ENCODE peak calls at places on chromosome X, in five cellular contexts. Y is lower leg skin, W is keratinocyte, U is AG10803, O is PC-9. I is an unnamed sample.

GRCh38 chrX:151801980-151802379 is 67.4 kb downstream of the CNGA2 start:
- DNase-seq in U (no peak), W (no peak), Y (no peak), O (peak; percentile 17), I (no peak)

GRCh38 chrX:123432362-123433150 is 248.5 kb downstream of the GRIA3 start:
- DNase-seq in Y (no peak), O (no peak), W (no peak), U (no peak), I (no peak)

GRCh38 chrX:131831185-131831520 is 191.9 kb upstream of the STK26 start:
- DNase-seq in U (no peak), W (no peak), Y (no peak), O (no peak), I (no peak)

GRCh38 chrX:12975999-12976558 is 1.2 kb downstream of the TMSB4X start:
- DNase-seq in U (peak; percentile 60), Y (no peak), O (peak; percentile 49), W (no peak), I (no peak)

GRCh38 chrX:134933911-134934310 is 56.9 kb upstream of the SMIM10 start:
- DNase-seq in O (no peak), U (no peak), W (no peak), Y (no peak), I (no peak)

GRCh38 chrX:49988128-49988527 is 65.7 kb downstream of the CLCN5 start:
- DNase-seq in Y (no peak), U (no peak), O (no peak), W (no peak), I (no peak)

GRCh38 chrX:71378752-71379151 is 12.6 kb downstream of the TAF1 start:
- DNase-seq in Y (no peak), U (no peak), O (no peak), W (no peak), I (no peak)

GRCh38 chrX:1529328-1529727 is 7.7 kb downstream of the P2RY8 start:
- DNase-seq in Y (no peak), U (no peak), O (no peak), W (no peak), I (no peak)

GRCh38 chrX:11380187-11380586 is 87.0 kb downstream of the AMELX start:
- DNase-seq in W (no peak), O (no peak), Y (peak; percentile 24), U (peak; percentile 36), I (no peak)

GRCh38 chrX:153722704-153723350 is 1.4 kb downstream of the BCAP31 start:
- DNase-seq in Y (no peak), U (no peak), W (no peak), O (peak; percentile 73), I (no peak)
- H3K4me3 ChIP-seq in Y (no peak overlapping the region), U (peak overlapping the region; percentile 69), W (peak overlapping the region; percentile 63), O (peak overlapping the region; percentile 85), I (peak overlapping the region; percentile 80)

DNA sequence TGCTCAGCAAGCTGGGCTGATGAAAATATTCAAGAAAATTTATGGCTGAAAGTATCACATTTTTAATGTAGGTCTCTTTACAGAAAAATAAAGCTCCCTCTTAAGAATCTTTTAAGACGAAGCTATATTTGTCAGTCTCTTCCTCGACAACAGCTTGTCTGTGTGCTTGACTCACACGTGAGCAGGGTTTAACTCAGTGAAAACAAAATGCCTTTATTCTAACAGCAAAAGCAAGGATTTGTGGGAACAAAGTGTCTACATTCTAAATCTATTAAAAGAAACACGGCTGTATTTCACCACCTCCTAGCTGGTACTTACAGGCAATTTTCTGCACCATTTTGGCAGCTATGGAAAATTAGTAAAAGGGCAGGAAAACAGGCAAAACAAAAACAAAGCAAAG is 75.5 kb downstream of the NYX start:
- DNase-seq in O (no peak), Y (no peak), U (no peak), W (no peak), I (no peak)
- H3K4me3 ChIP-seq in O (no peak overlapping the region), Y (no peak overlapping the region), U (no peak overlapping the region), W (no peak overlapping the region), I (no peak overlapping the region)

DNA sequence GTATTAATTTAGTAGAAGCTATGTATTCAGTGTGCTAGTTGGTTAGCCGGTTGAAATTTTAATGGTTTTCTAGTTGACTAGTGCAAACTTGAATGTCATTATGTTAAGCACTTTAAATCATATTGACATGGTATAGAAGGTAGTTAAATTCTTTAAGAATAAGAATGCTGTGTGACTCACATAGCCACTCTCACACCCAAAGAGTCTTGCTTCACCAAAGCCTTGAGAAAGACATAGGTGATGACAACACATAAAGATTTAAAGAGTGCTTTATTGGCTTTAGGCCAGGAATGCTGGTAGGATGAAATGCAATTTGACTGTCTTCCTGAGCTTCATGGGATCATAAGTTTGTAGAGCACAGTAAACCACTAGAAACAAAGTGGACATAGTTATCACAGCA is 85.3 kb downstream of the DCAF8L2 start:
- DNase-seq in W (peak; percentile 68), O (no peak), U (peak; percentile 4), Y (no peak), I (no peak)
- H3K4me3 ChIP-seq in W (no peak overlapping the region), O (no peak overlapping the region), U (no peak overlapping the region), Y (no peak overlapping the region), I (no peak overlapping the region)

DNA sequence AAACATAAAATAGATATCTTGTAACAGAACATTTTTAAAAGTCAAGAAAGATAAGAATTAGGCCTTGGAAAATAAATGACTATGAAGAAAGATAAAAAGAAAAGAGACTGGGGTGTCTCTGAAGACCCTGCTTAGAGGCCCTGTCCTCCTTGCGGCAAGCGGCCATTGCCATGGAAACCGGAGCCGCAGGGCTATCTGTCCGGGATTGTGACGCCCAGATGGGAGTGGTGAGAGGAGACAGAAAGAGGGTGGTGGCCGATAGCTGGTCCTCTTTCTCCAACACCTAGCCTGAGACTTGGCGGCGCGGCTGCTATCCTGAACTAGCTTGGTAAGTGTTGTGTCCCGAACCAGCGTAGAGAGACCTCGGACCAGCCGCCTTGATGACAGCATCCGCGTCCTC is at the start of gene DUSP21:
- DNase-seq in Y (no peak), W (no peak), O (no peak), U (no peak), I (no peak)
- H3K4me3 ChIP-seq in Y (no peak within 1 kb of the TSS), W (no peak within 1 kb of the TSS), O (no peak within 1 kb of the TSS), U (no peak within 1 kb of the TSS), I (no peak within 1 kb of the TSS)

GRCh38 chrX:24243692-24244091 is 70.2 kb downstream of the SUPT20HL2 start:
- DNase-seq in W (no peak), Y (no peak), O (no peak), U (peak; percentile 58), I (no peak)
- H3K4me3 ChIP-seq in W (no peak overlapping the region), Y (no peak overlapping the region), O (no peak overlapping the region), U (no peak overlapping the region), I (no peak overlapping the region)

GRCh38 chrX:32530802-32531403 is 680.4 kb downstream of the DMD start:
- DNase-seq in W (no peak), O (peak; percentile 0), Y (no peak), U (peak; percentile 14), I (no peak)
- H3K4me3 ChIP-seq in W (no peak overlapping the region), O (no peak overlapping the region), Y (no peak overlapping the region), U (no peak overlapping the region), I (peak overlapping the region; percentile 44)

GRCh38 chrX:16930392-16930791 is 16.1 kb upstream of the REPS2 start:
- DNase-seq in Y (no peak), W (no peak), O (no peak), U (no peak), I (no peak)
- H3K4me3 ChIP-seq in Y (no peak overlapping the region), W (no peak overlapping the region), O (no peak overlapping the region), U (no peak overlapping the region), I (no peak overlapping the region)

GRCh38 chrX:150365051-150365952 is 2.2 kb downstream of the MAMLD1 start:
- DNase-seq in U (peak; percentile 46), W (no peak), Y (peak; percentile 40), O (peak; percentile 74), I (no peak)

GRCh38 chrX:150363561-150364346 is 637 bp downstream of the MAMLD1 start:
- DNase-seq in O (peak; percentile 43), Y (no peak), W (no peak), U (peak; percentile 40), I (no peak)

GRCh38 chrX:150364347-150365050 is 1.4 kb downstream of the MAMLD1 start:
- DNase-seq in W (no peak), O (no peak), Y (no peak), U (no peak), I (no peak)

GRCh38 chrX:150366951-150367545 is 3.9 kb downstream of the MAMLD1 start:
- DNase-seq in Y (no peak), U (peak; percentile 70), W (no peak), O (no peak), I (no peak)

GRCh38 chrX:150365953-150366911 is 3.1 kb downstream of the MAMLD1 start:
- DNase-seq in O (no peak), W (no peak), U (peak; percentile 38), Y (peak; percentile 38), I (no peak)
- H3K4me3 ChIP-seq in O (peak overlapping the region; percentile 92), W (no peak overlapping the region), U (peak overlapping the region; percentile 76), Y (no peak overlapping the region), I (peak overlapping the region; percentile 84)

GRCh38 chrX:119756926-119757635 is 1.3 kb upstream of the SOWAHD start:
- DNase-seq in O (no peak), U (no peak), W (no peak), Y (no peak), I (no peak)

GRCh38 chrX:119759333-119759766 is 962 bp downstream of the SOWAHD start:
- DNase-seq in O (no peak), W (no peak), Y (no peak), U (no peak), I (no peak)

GRCh38 chrX:119758682-119759332 is 419 bp downstream of the SOWAHD start:
- DNase-seq in W (no peak), U (no peak), Y (no peak), O (no peak), I (no peak)

GRCh38 chrX:119757646-119757978 is 776 bp upstream of the SOWAHD start:
- DNase-seq in O (no peak), W (no peak), Y (no peak), U (no peak), I (no peak)

DNA sequence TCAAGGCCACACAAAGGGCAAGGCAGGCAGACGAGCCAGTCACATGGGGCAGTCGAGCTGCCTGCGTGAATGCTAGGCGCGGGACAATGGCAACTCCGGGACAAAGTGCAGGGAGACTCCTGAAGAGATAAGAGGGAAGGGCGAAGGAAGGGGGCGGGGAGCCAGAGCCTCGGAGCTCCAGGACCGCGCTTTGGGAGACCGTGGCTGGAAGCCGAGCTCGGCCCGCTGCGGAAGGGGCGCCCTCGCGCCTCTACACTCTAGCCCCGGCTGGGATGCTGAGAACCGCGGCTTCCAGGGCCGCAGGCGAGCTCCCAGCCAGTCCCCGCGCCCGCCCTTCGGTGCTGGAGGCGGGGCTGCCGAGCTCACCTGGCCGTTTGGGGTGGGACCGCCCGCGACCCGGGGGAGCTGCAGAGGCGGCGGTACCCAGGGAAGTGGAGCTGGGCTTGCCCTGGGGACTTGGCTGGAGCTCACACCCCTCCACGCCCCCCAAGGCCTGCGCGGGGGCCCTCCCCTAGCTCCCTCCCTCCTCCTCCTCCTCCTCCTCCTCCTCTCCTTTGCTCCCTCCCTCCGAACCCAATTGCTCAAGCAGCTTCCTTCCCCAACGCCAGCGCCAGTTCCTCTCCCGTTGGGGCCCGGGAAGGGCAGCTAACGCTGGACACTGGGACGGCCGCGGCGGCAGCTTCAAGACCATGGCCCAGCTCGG is at the start of gene SOWAHD:
- DNase-seq in U (no peak), Y (peak; percentile 17), O (peak; percentile 78), W (no peak), I (no peak)
- H3K4me3 ChIP-seq in U (peak within 1 kb of the TSS; percentile 51), Y (peak within 1 kb of the TSS; percentile 21), O (peak within 1 kb of the TSS; percentile 62), W (peak within 1 kb of the TSS; percentile 52), I (peak within 1 kb of the TSS; percentile 73)

GRCh38 chrX:9789555-9789954 is 3.3 kb downstream of the SHROOM2 start:
- DNase-seq in U (no peak), O (no peak), W (no peak), Y (no peak), I (no peak)
- H3K4me3 ChIP-seq in U (no peak overlapping the region), O (no peak overlapping the region), W (no peak overlapping the region), Y (no peak overlapping the region), I (no peak overlapping the region)

I was measured in thoracic aorta.